ENCODE peak calls at places on chromosomes 13 and 19, in ten cellular contexts. One of them, this sample, is unnamed. For H3K4me1, the result is how much of the 10 kb centered on the place peaks cover.

GRCh38 chr13:42740753-42741152 is 40.6 kb upstream of the FAM216B start:
- DNase-seq in heart left ventricle: peak
- DNase-seq in spleen: no peak
- DNase-seq in IMR-90: no peak
- DNase-seq in tibial nerve: peak
- DNase-seq in breast epithelium: no peak
- DNase-seq in body of pancreas: peak
- DNase-seq in ovary: peak
- DNase-seq in HepG2: no peak
- DNase-seq in GM12878: no peak
- DNase-seq in this sample: no peak

GRCh38 chr13:89393758-89394157 is 1722.6 kb downstream of the SLITRK5 start:
- DNase-seq in heart left ventricle: no peak
- DNase-seq in spleen: no peak
- DNase-seq in IMR-90: no peak
- DNase-seq in tibial nerve: no peak
- DNase-seq in breast epithelium: no peak
- DNase-seq in body of pancreas: no peak
- DNase-seq in ovary: no peak
- DNase-seq in HepG2: no peak
- DNase-seq in GM12878: no peak
- DNase-seq in this sample: no peak

GRCh38 chr13:80486407-80486806 is 145.5 kb upstream of the SPRY2 start:
- DNase-seq in heart left ventricle: no peak
- DNase-seq in spleen: no peak
- DNase-seq in IMR-90: no peak
- DNase-seq in tibial nerve: no peak
- DNase-seq in breast epithelium: no peak
- DNase-seq in body of pancreas: no peak
- DNase-seq in ovary: no peak
- DNase-seq in HepG2: no peak
- DNase-seq in GM12878: no peak
- DNase-seq in this sample: no peak

GRCh38 chr13:80585531-80585930 is 244.6 kb upstream of the SPRY2 start:
- DNase-seq in heart left ventricle: no peak
- DNase-seq in spleen: no peak
- DNase-seq in IMR-90: no peak
- DNase-seq in tibial nerve: no peak
- DNase-seq in breast epithelium: no peak
- DNase-seq in body of pancreas: no peak
- DNase-seq in ovary: no peak
- DNase-seq in HepG2: no peak
- DNase-seq in GM12878: no peak
- DNase-seq in this sample: no peak

GRCh38 chr13:110006304-110006703 is 219.9 kb upstream of the IRS2 start:
- DNase-seq in heart left ventricle: no peak
- DNase-seq in spleen: no peak
- DNase-seq in IMR-90: peak
- DNase-seq in tibial nerve: no peak
- DNase-seq in breast epithelium: peak
- DNase-seq in body of pancreas: no peak
- DNase-seq in ovary: no peak
- DNase-seq in HepG2: no peak
- DNase-seq in GM12878: no peak
- DNase-seq in this sample: no peak

GRCh38 chr19:55206664-55207500 is 2.4 kb downstream of the PTPRH start:
- DNase-seq in heart left ventricle: peak
- DNase-seq in spleen: peak
- DNase-seq in IMR-90: peak
- DNase-seq in tibial nerve: peak
- DNase-seq in breast epithelium: peak
- DNase-seq in body of pancreas: peak
- DNase-seq in ovary: peak
- DNase-seq in HepG2: peak
- DNase-seq in GM12878: no peak
- DNase-seq in this sample: peak

GRCh38 chr19:35223856-35224505 is 4.6 kb downstream of the FAM187B start:
- DNase-seq in heart left ventricle: no peak
- DNase-seq in spleen: no peak
- DNase-seq in IMR-90: no peak
- DNase-seq in tibial nerve: no peak
- DNase-seq in breast epithelium: no peak
- DNase-seq in body of pancreas: no peak
- DNase-seq in ovary: no peak
- DNase-seq in HepG2: no peak
- DNase-seq in GM12878: no peak
- DNase-seq in this sample: peak

GRCh38 chr13:54305377-54305776 is 1276.8 kb downstream of the OLFM4 start:
- DNase-seq in heart left ventricle: no peak
- DNase-seq in spleen: no peak
- DNase-seq in IMR-90: no peak
- DNase-seq in tibial nerve: no peak
- DNase-seq in breast epithelium: no peak
- DNase-seq in body of pancreas: no peak
- DNase-seq in ovary: no peak
- DNase-seq in HepG2: no peak
- DNase-seq in GM12878: no peak
- DNase-seq in this sample: no peak

GRCh38 chr13:106534844-106535551 is 464 bp downstream of the EFNB2 start:
- DNase-seq in heart left ventricle: no peak
- DNase-seq in spleen: peak
- DNase-seq in IMR-90: peak
- DNase-seq in tibial nerve: no peak
- DNase-seq in breast epithelium: no peak
- DNase-seq in body of pancreas: peak
- DNase-seq in ovary: peak
- DNase-seq in HepG2: no peak
- DNase-seq in GM12878: no peak
- DNase-seq in this sample: no peak

GRCh38 chr13:106533940-106534843 is 1.3 kb downstream of the EFNB2 start:
- DNase-seq in heart left ventricle: peak
- DNase-seq in spleen: peak
- DNase-seq in IMR-90: peak
- DNase-seq in tibial nerve: peak
- DNase-seq in breast epithelium: no peak
- DNase-seq in body of pancreas: peak
- DNase-seq in ovary: peak
- DNase-seq in HepG2: no peak
- DNase-seq in GM12878: no peak
- DNase-seq in this sample: no peak

GRCh38 chr13:106537521-106537920 is 2.1 kb upstream of the EFNB2 start:
- DNase-seq in heart left ventricle: no peak
- DNase-seq in spleen: no peak
- DNase-seq in IMR-90: no peak
- DNase-seq in tibial nerve: no peak
- DNase-seq in breast epithelium: no peak
- DNase-seq in body of pancreas: no peak
- DNase-seq in ovary: no peak
- DNase-seq in HepG2: no peak
- DNase-seq in GM12878: no peak
- DNase-seq in this sample: no peak

GRCh38 chr13:106536244-106537034 is 977 bp upstream of the EFNB2 start:
- DNase-seq in heart left ventricle: peak
- DNase-seq in spleen: peak
- DNase-seq in IMR-90: peak
- DNase-seq in tibial nerve: peak
- DNase-seq in breast epithelium: peak
- DNase-seq in body of pancreas: peak
- DNase-seq in ovary: peak
- DNase-seq in HepG2: peak
- DNase-seq in GM12878: peak
- DNase-seq in this sample: peak

DNA sequence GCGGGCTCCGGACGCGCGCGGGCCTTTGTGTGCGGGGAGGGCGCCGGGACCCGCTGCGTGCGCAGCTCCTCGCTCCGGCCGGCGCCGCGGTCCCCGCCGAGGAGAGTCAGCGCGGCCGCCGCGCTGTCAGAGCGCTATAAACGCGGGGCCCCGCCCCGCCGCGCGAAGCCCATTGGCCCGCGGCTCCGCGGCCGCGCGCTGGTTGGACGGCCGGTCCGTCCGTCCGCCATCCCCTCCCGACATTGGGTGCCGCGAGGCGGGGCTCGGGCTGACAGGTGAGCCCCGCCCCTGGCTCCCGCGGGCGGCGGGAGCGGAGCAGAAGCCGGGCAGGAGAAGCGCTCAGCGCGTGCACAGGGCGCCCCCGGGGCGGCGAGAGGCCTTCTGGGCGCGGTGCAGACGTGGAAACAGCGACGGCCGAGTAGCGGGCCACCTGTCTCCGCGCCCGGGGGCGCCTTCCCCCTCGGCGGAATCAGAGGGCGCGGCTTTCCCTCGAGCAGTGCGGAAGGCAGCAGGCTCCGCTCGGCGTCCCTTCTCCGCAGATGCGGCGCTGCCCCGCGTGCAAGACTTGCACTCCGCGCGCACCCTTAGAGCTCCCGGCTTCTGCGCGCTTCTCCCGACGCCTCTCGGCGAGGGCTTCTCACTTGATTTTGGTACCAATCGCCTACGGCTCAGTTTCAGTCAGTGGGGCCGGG is at the start of gene EFNB2:
- DNase-seq in heart left ventricle: peak
- DNase-seq in spleen: peak
- DNase-seq in IMR-90: peak
- DNase-seq in tibial nerve: peak
- DNase-seq in breast epithelium: peak
- DNase-seq in body of pancreas: peak
- DNase-seq in ovary: peak
- DNase-seq in HepG2: peak
- DNase-seq in GM12878: peak
- DNase-seq in this sample: no peak
- TF ChIP-seq POLR2A in heart left ventricle: peak
- TF ChIP-seq POLR2A in spleen: peak
- TF ChIP-seq POLR2A in IMR-90: peak
- TF ChIP-seq POLR2A in tibial nerve: peak
- TF ChIP-seq POLR2A in breast epithelium: no peak
- TF ChIP-seq POLR2A in body of pancreas: peak
- TF ChIP-seq POLR2A in ovary: peak
- TF ChIP-seq POLR2A in HepG2: no peak
- TF ChIP-seq POLR2A in GM12878: peak
- TF ChIP-seq POLR2A in this sample: peak

GRCh38 chr19:58560921-58561320 is 2.5 kb upstream of the UBE2M start:
- DNase-seq in heart left ventricle: no peak
- DNase-seq in spleen: peak
- DNase-seq in IMR-90: no peak
- DNase-seq in tibial nerve: no peak
- DNase-seq in breast epithelium: no peak
- DNase-seq in body of pancreas: no peak
- DNase-seq in ovary: no peak
- DNase-seq in HepG2: no peak
- DNase-seq in GM12878: no peak
- DNase-seq in this sample: no peak

GRCh38 chr19:58561373-58562125 is 3.1 kb upstream of the UBE2M start:
- DNase-seq in heart left ventricle: no peak
- DNase-seq in spleen: peak
- DNase-seq in IMR-90: no peak
- DNase-seq in tibial nerve: no peak
- DNase-seq in breast epithelium: no peak
- DNase-seq in body of pancreas: no peak
- DNase-seq in ovary: no peak
- DNase-seq in HepG2: no peak
- DNase-seq in GM12878: no peak
- DNase-seq in this sample: no peak

GRCh38 chr19:58562126-58563033 is 4.0 kb upstream of the UBE2M start:
- DNase-seq in heart left ventricle: no peak
- DNase-seq in spleen: peak
- DNase-seq in IMR-90: peak
- DNase-seq in tibial nerve: no peak
- DNase-seq in breast epithelium: no peak
- DNase-seq in body of pancreas: peak
- DNase-seq in ovary: peak
- DNase-seq in HepG2: no peak
- DNase-seq in GM12878: no peak
- DNase-seq in this sample: no peak

GRCh38 chr19:58563034-58563573 is 4.7 kb upstream of the UBE2M start:
- DNase-seq in heart left ventricle: no peak
- DNase-seq in spleen: peak
- DNase-seq in IMR-90: no peak
- DNase-seq in tibial nerve: no peak
- DNase-seq in breast epithelium: no peak
- DNase-seq in body of pancreas: peak
- DNase-seq in ovary: no peak
- DNase-seq in HepG2: no peak
- DNase-seq in GM12878: no peak
- DNase-seq in this sample: no peak

GRCh38 chr19:58563823-58564222 is 5.4 kb upstream of the UBE2M start:
- DNase-seq in heart left ventricle: no peak
- DNase-seq in spleen: no peak
- DNase-seq in IMR-90: no peak
- DNase-seq in tibial nerve: no peak
- DNase-seq in breast epithelium: peak
- DNase-seq in body of pancreas: no peak
- DNase-seq in ovary: no peak
- DNase-seq in HepG2: no peak
- DNase-seq in GM12878: no peak
- DNase-seq in this sample: no peak
- H3K4me3 ChIP-seq in heart left ventricle: no peak
- H3K4me3 ChIP-seq in spleen: no peak
- H3K4me3 ChIP-seq in IMR-90: no peak
- H3K4me3 ChIP-seq in tibial nerve: no peak
- H3K4me3 ChIP-seq in breast epithelium: no peak
- H3K4me3 ChIP-seq in body of pancreas: no peak
- H3K4me3 ChIP-seq in ovary: no peak
- H3K4me3 ChIP-seq in HepG2: no peak
- H3K4me3 ChIP-seq in GM12878: peak
- H3K4me3 ChIP-seq in this sample: no peak

DNA sequence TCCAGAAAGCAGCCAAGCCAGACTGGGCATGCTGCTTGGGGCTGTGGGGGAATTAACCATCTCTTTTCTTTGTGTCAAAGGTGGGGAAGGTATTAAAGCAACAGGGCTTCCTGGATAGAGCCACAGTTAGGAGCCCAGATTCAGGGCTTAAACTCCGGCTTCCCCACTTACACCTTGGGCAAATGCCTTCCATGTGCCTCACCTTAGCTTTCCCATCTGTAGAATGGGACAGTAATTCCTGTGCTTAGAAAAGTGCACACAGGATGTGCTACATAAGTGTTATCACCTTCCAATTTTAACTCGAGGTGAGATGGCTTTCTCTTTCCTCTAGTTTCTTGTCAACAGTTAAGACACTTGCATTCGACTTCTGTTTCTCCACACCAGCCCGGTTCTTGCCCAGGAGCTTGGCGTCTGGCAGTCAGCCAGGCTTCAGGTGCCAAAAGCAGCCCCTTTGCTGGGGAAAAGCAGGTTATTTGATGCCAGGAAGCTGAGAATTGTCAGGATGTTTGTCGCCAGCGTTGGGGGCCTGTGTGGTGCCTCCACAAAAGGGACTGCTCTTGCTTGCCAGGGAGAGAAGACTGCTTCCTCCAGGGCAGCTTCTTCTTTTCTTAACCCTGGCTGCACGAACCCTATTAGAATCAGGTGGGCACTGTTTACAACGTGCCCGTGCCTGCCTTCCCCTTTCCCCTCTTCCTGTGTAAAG is 79.2 kb downstream of the SIPA1L3 start:
- DNase-seq in heart left ventricle: no peak
- DNase-seq in spleen: peak
- DNase-seq in IMR-90: no peak
- DNase-seq in tibial nerve: no peak
- DNase-seq in breast epithelium: no peak
- DNase-seq in body of pancreas: no peak
- DNase-seq in ovary: no peak
- DNase-seq in HepG2: no peak
- DNase-seq in GM12878: no peak
- DNase-seq in this sample: no peak
- H3K4me1 ChIP-seq in heart left ventricle: under half
- H3K4me1 ChIP-seq in spleen: under half
- H3K4me1 ChIP-seq in IMR-90: under half
- H3K4me1 ChIP-seq in tibial nerve: under half
- H3K4me1 ChIP-seq in breast epithelium: under half
- H3K4me1 ChIP-seq in body of pancreas: under half
- H3K4me1 ChIP-seq in ovary: under half
- H3K4me1 ChIP-seq in HepG2: under half
- H3K4me1 ChIP-seq in GM12878: under half
- H3K4me1 ChIP-seq in this sample: under half

DNA sequence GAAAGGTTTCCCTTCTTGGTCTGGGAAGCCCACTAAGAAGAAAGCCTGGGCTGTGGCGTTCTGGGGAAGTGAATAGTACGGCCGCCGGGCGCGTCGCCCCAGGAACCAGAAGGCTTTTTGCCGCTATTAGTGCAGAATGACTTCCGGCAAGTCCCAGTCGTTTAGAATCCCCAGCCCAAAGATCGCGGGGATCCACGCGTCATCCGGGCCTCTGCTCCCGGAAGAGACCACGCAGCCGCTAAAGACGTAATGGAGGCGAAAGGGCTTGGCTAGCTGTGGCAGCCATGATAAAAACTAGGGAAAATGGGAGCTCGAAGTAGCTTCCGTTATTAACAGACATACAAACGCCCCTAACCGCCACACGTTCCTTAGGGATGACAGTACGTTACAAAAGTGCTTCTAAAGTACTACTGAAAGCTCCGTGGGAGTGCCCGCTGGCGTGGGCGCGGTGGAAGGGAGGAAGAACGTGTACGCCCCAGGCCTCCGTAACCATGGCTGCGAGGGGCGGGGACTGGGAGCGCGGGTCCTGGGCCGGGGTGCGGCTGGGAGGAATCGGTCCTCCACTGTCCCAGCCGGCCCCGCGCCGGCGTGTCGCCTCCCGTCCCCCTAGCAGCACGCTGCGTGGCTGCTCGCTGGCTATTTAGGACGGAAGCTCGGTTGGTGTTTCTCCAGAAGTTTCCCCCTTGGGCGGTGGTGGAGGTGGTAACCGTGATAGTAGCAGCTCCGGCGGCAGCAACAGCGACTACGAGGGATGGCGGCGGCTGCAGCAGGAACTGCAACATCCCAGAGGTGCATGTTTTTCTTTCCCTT is at the start of gene SUGT1:
- DNase-seq in heart left ventricle: peak
- DNase-seq in spleen: peak
- DNase-seq in IMR-90: peak
- DNase-seq in tibial nerve: peak
- DNase-seq in breast epithelium: peak
- DNase-seq in body of pancreas: peak
- DNase-seq in ovary: peak
- DNase-seq in HepG2: peak
- DNase-seq in GM12878: peak
- DNase-seq in this sample: peak
- TF ChIP-seq POLR2A in heart left ventricle: peak
- TF ChIP-seq POLR2A in spleen: peak
- TF ChIP-seq POLR2A in IMR-90: peak
- TF ChIP-seq POLR2A in tibial nerve: peak
- TF ChIP-seq POLR2A in breast epithelium: peak
- TF ChIP-seq POLR2A in body of pancreas: peak
- TF ChIP-seq POLR2A in ovary: no peak
- TF ChIP-seq POLR2A in HepG2: peak
- TF ChIP-seq POLR2A in GM12878: peak
- TF ChIP-seq POLR2A in this sample: peak